ENCODE peak calls at places on chromosomes 16 and 17, in five cellular contexts. V, L, G, X and T are unnamed samples.

GRCh38 chr17:70871180-70871818 is 702.0 kb downstream of the KCNJ2 start:
- DNase-seq in V (no peak), L (no peak), G (no peak), X (no peak), T (no peak)

GRCh38 chr17:55158439-55158838 is 106.3 kb upstream of the HLF start:
- DNase-seq in L (no peak), X (no peak), G (no peak), V (no peak), T (no peak)

GRCh38 chr17:30243002-30243401 is 7.5 kb upstream of the SLC6A4 start:
- DNase-seq in G (no peak), L (no peak), X (no peak), V (no peak), T (no peak)

GRCh38 chr17:7627250-7628121 is at the start of gene SAT2:
- DNase-seq in G (peak), L (peak), X (peak), V (peak), T (peak)

GRCh38 chr16:78973041-78973440 is 627.5 kb downstream of the MAF start:
- DNase-seq in L (no peak), G (no peak), X (no peak), V (no peak), T (no peak)

GRCh38 chr16:21727344-21727743 is 63.6 kb downstream of the OTOA start:
- DNase-seq in G (no peak), L (no peak), X (no peak), V (no peak), T (no peak)

GRCh38 chr17:6699997-6700947 is 12.9 kb downstream of the SLC13A5 start:
- DNase-seq in V (no peak), X (no peak), G (no peak), L (no peak), T (no peak)

GRCh38 chr17:40551874-40552768 is 13.2 kb downstream of the CCR7 start:
- DNase-seq in L (peak), V (peak), X (no peak), G (peak), T (no peak)

GRCh38 chr17:54907385-54907784 is 6.7 kb downstream of the TOM1L1 start:
- DNase-seq in L (no peak), X (no peak), V (no peak), G (no peak), T (no peak)

GRCh38 chr17:83041305-83041704 is 38.1 kb upstream of the METRNL start:
- DNase-seq in L (no peak), X (no peak), G (no peak), V (no peak), T (no peak)

GRCh38 chr17:45782889-45783592 is 1.1 kb upstream of the CRHR1 start:
- DNase-seq in L (no peak), G (peak), V (no peak), X (no peak), T (no peak)

GRCh38 chr16:1713933-1714332 is 7.9 kb downstream of the MAPK8IP3 start:
- DNase-seq in L (peak), G (no peak), V (no peak), X (no peak), T (no peak)

GRCh38 chr17:61009619-61010018 is 332.0 kb downstream of the BCAS3 start:
- DNase-seq in V (no peak), G (no peak), L (no peak), X (no peak), T (no peak)

GRCh38 chr17:10033449-10033848 is 128.4 kb upstream of the RCVRN start:
- DNase-seq in V (no peak), L (no peak), G (no peak), X (no peak), T (no peak)

GRCh38 chr17:80026359-80027042 is 9.2 kb downstream of the TBC1D16 start:
- DNase-seq in X (no peak), V (no peak), G (no peak), L (no peak), T (no peak)

GRCh38 chr17:57488856-57489255 is 232.5 kb downstream of the MSI2 start:
- DNase-seq in G (peak), V (no peak), X (peak), L (no peak), T (no peak)

GRCh38 chr17:72205357-72205756 is 84.5 kb downstream of the SOX9 start:
- DNase-seq in L (no peak), X (no peak), G (no peak), V (no peak), T (no peak)

GRCh38 chr17:45020354-45021138 is 30.9 kb downstream of the DCAKD start:
- DNase-seq in X (no peak), L (peak), V (peak), G (peak), T (peak)

GRCh38 chr16:77946834-77947233 is 75.5 kb upstream of the CLEC3A start:
- DNase-seq in L (no peak), G (no peak), X (no peak), V (no peak), T (no peak)

GRCh38 chr17:60959011-60959410 is 281.4 kb downstream of the BCAS3 start:
- DNase-seq in V (no peak), L (no peak), G (no peak), X (no peak), T (peak)

GRCh38 chr17:37744633-37744927 is 279 bp downstream of the HNF1B start:
- DNase-seq in L (no peak), V (no peak), X (no peak), G (no peak), T (no peak)

GRCh38 chr16:84065536-84066132 is 23.0 kb upstream of the SLC38A8 start:
- DNase-seq in X (no peak), G (peak), L (peak), V (no peak), T (no peak)

GRCh38 chr16:72990003-72990521 is 57.9 kb downstream of the ZFHX3 start:
- DNase-seq in L (peak), X (peak), G (peak), V (peak), T (no peak)

GRCh38 chr16:57640612-57641011 is 12.2 kb downstream of the ADGRG1 start:
- DNase-seq in X (no peak), V (no peak), L (no peak), G (no peak), T (no peak)

GRCh38 chr17:7218774-7219173 is 862 bp downstream of the DLG4 start:
- DNase-seq in X (no peak), V (no peak), L (no peak), G (peak), T (no peak)

GRCh38 chr16:64590516-64590915 is 531.3 kb downstream of the CDH11 start:
- DNase-seq in G (no peak), V (no peak), X (no peak), L (no peak), T (no peak)

GRCh38 chr16:67847064-67847861 is at the start of gene CENPT:
- DNase-seq in V (peak), X (peak), L (peak), G (no peak), T (no peak)

GRCh38 chr17:83151442-83152220 is 72.2 kb downstream of the METRNL start:
- DNase-seq in L (no peak), G (no peak), V (peak), X (no peak), T (peak)

GRCh38 chr17:39979021-39979660 is 1.5 kb upstream of the PSMD3 start:
- DNase-seq in X (no peak), V (no peak), G (no peak), L (no peak), T (peak)

GRCh38 chr17:73255671-73256181 is 6.0 kb downstream of the CPSF4L start:
- DNase-seq in L (peak), G (peak), X (peak), V (no peak), T (no peak)

GRCh38 chr17:20896153-20896649 is 146.6 kb downstream of the USP22 start:
- DNase-seq in L (no peak), G (no peak), V (no peak), X (no peak), T (no peak)

GRCh38 chr17:19397556-19398041 is 10.6 kb upstream of the MFAP4 start:
- DNase-seq in G (no peak), L (peak), V (peak), X (no peak), T (no peak)

GRCh38 chr16:49622084-49622390 is 233.9 kb downstream of the ZNF423 start:
- DNase-seq in G (no peak), X (no peak), V (no peak), L (no peak), T (no peak)

GRCh38 chr16:4426021-4426684 is 485 bp downstream of the DNAJA3 start:
- DNase-seq in X (no peak), L (no peak), G (no peak), V (no peak), T (no peak)

GRCh38 chr16:52470601-52471000 is 76.3 kb downstream of the TOX3 start:
- DNase-seq in X (no peak), V (no peak), G (no peak), L (no peak), T (no peak)

GRCh38 chr16:10964891-10965326 is 20.5 kb downstream of the CLEC16A start:
- DNase-seq in L (no peak), G (no peak), X (no peak), V (no peak), T (no peak)

GRCh38 chr16:711084-711483 is 3.8 kb upstream of the METRN start:
- DNase-seq in V (no peak), L (no peak), X (no peak), G (no peak), T (no peak)

GRCh38 chr16:709651-710499 is 4.3 kb upstream of the FBXL16 start:
- DNase-seq in G (no peak), L (no peak), V (no peak), X (no peak), T (no peak)

GRCh38 chr16:714079-714478 is 839 bp upstream of the METRN start:
- DNase-seq in G (no peak), V (no peak), L (no peak), X (no peak), T (no peak)

GRCh38 chr16:710500-711075 is 4.3 kb upstream of the METRN start:
- DNase-seq in G (no peak), X (no peak), V (no peak), L (no peak), T (no peak)

GRCh38 chr16:711548-712320 is 3.2 kb upstream of the METRN start:
- DNase-seq in X (peak), L (peak), V (no peak), G (peak), T (no peak)
- TF ChIP-seq CTCF in X (peak), L (peak), V (peak), G (peak), T (peak)

GRCh38 chr17:76569607-76570279 is 15.9 kb downstream of the ST6GALNAC2 start:
- DNase-seq in G (peak), V (peak), X (peak), L (no peak), T (no peak)
- TF ChIP-seq CTCF in G (no peak), V (no peak), X (no peak), L (no peak), T (no peak)

GRCh38 chr16:66273644-66274334 is 92.7 kb upstream of the CDH5 start:
- DNase-seq in L (peak), X (no peak), G (no peak), V (peak), T (no peak)

GRCh38 chr16:66273036-66273435 is 93.5 kb upstream of the CDH5 start:
- DNase-seq in V (peak), G (no peak), L (peak), X (no peak), T (no peak)

GRCh38 chr16:66275795-66276428 is 90.6 kb upstream of the CDH5 start:
- DNase-seq in G (no peak), L (peak), V (no peak), X (no peak), T (peak)

GRCh38 chr16:66272461-66272860 is 94.0 kb upstream of the CDH5 start:
- DNase-seq in V (peak), L (peak), G (no peak), X (no peak), T (no peak)

DNA sequence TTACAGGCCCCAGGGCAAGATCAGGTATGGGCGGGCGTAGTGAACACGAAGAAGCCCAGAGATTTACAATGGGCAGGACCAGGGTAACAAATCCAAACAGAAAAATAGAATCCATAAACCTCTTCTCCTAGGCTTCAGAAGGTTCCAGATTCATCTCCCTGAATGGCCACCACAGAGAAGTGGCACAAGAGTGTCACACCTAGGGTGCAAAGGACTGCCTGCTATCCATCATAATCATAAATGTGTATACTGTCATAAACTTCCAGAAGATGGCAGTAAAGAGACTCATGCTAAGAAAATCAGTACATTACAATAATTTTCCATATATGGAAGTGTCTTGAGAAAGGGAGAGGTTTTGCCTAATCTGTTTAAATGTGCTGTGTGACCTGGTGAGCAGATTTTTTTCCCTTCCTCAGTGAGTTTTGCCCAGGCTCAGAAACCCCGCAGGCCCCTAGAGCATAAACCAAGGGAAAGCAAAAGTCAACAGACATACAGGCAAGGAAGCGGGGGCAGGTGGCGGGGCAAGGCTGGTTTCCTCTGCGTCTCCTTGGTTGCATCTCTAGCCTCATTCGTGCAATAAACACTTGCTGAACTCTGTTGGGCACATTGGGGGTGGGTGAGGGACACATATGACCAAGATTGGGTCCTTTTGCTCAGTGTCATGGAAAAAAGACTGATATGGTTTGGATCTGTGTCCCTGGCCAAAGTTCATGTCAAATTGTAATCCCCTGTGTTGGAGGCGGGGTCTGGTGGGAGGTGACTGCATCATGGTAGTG is 92.0 kb upstream of the CDH5 start:
- DNase-seq in L (peak), V (no peak), X (no peak), G (no peak), T (no peak)
- TF ChIP-seq CTCF in L (no peak), V (no peak), X (peak), G (no peak), T (no peak)

GRCh38 chr17:32912218-32912897 is 15.6 kb upstream of the TMEM98 start:
- DNase-seq in L (peak), X (peak), G (peak), V (peak), T (no peak)
- TF ChIP-seq CTCF in L (no peak), X (no peak), G (no peak), V (no peak), T (no peak)

GRCh38 chr16:85728879-85729278 is 22.0 kb downstream of the C16orf74 start:
- DNase-seq in L (no peak), V (no peak), X (no peak), G (no peak), T (no peak)
- TF ChIP-seq CTCF in L (no peak), V (no peak), X (no peak), G (no peak), T (peak)

GRCh38 chr17:4405038-4405669 is 28.6 kb upstream of the SPNS3 start:
- DNase-seq in G (no peak), V (no peak), L (no peak), X (no peak), T (no peak)
- TF ChIP-seq CTCF in G (no peak), V (no peak), L (no peak), X (no peak), T (no peak)